ENCODE peak calls at places on chromosomes 2 and 18, in ten cellular contexts. M is epithelial cell of esophagus; R is NCI-H226; L is NCI-H2081; Z is T follicular helper cell; W is CD4-positive, alpha-beta T cell; P is erythroblast; Q is astrocyte of the spinal cord; T is A549; C is retina. S is an unnamed sample.

GRCh38 chr2:34899079-34899478 is 1300.0 kb upstream of the FAM98A start:
- DNase-seq in R (no peak), L (no peak), C (no peak), P (no peak), M (no peak), W (no peak), T (no peak), Z (no peak), Q (no peak), S (no peak)

GRCh38 chr2:98086491-98087446 is at the start of gene VWA3B:
- DNase-seq in T (peak), P (peak), Q (peak), M (peak), Z (no peak), L (peak), C (peak), R (no peak), W (peak), S (peak)

GRCh38 chr2:120630031-120630701 is 105.5 kb upstream of the GLI2 start:
- DNase-seq in Q (no peak), R (no peak), L (no peak), W (no peak), T (no peak), Z (no peak), P (no peak), M (peak), C (no peak), S (no peak)

GRCh38 chr2:200253631-200254030 is 52.9 kb upstream of the SPATS2L start:
- DNase-seq in P (no peak), T (no peak), Q (no peak), W (no peak), R (peak), Z (no peak), L (no peak), C (no peak), M (peak), S (no peak)

GRCh38 chr2:73952499-73953446 is 26.1 kb downstream of the DGUOK start:
- DNase-seq in W (no peak), M (peak), C (no peak), T (no peak), L (no peak), Q (peak), R (peak), P (no peak), Z (no peak), S (no peak)

GRCh38 chr2:200172944-200173481 is 133.5 kb upstream of the SPATS2L start:
- DNase-seq in P (no peak), L (no peak), M (no peak), T (no peak), Z (no peak), C (no peak), R (no peak), W (no peak), Q (peak), S (no peak)

GRCh38 chr2:158967731-158968395 is 577 bp upstream of the TANC1 start:
- DNase-seq in Z (no peak), C (peak), T (peak), W (no peak), M (peak), P (peak), L (peak), Q (peak), R (no peak), S (no peak)

GRCh38 chr2:183093857-183094657 is 15.5 kb downstream of the DUSP19 start:
- DNase-seq in T (no peak), C (no peak), R (peak), W (no peak), Z (no peak), L (no peak), P (no peak), M (peak), Q (peak), S (no peak)

GRCh38 chr2:176689711-176690110 is 420.5 kb downstream of the MTX2 start:
- DNase-seq in L (no peak), C (no peak), T (no peak), R (no peak), M (no peak), W (no peak), Z (no peak), P (no peak), Q (no peak), S (no peak)

GRCh38 chr2:31694444-31694843 is 113.7 kb upstream of the SRD5A2 start:
- DNase-seq in P (peak), W (no peak), R (no peak), Q (no peak), L (peak), C (no peak), T (peak), Z (no peak), M (no peak), S (no peak)

GRCh38 chr2:11903085-11903484 is 156.7 kb downstream of the LPIN1 start:
- DNase-seq in L (no peak), P (no peak), Q (no peak), C (no peak), R (no peak), T (no peak), M (no peak), W (no peak), Z (no peak), S (no peak)

GRCh38 chr2:14756122-14756541 is 123.6 kb downstream of the LRATD1 start:
- DNase-seq in W (no peak), T (no peak), M (peak), L (no peak), P (no peak), C (no peak), Z (no peak), R (no peak), Q (peak), S (no peak)

GRCh38 chr2:41441958-41442357 is 605.9 kb upstream of the PKDCC start:
- DNase-seq in R (no peak), C (no peak), Z (no peak), L (no peak), T (no peak), W (no peak), Q (no peak), M (no peak), P (no peak), S (no peak)

GRCh38 chr2:207206001-207206400 is 40.3 kb upstream of the KLF7 start:
- DNase-seq in M (no peak), P (no peak), T (no peak), R (no peak), C (no peak), L (no peak), Q (no peak), W (no peak), Z (no peak), S (no peak)

GRCh38 chr2:97983134-97983533 is 12.6 kb downstream of the TMEM131 start:
- DNase-seq in T (no peak), M (no peak), R (no peak), Z (no peak), W (no peak), C (peak), L (no peak), Q (no peak), P (no peak), S (no peak)

GRCh38 chr18:8176554-8176953 is 432.7 kb upstream of the RAB12 start:
- DNase-seq in R (no peak), Z (no peak), T (no peak), C (peak), Q (no peak), L (no peak), W (no peak), M (no peak), P (no peak), S (no peak)

GRCh38 chr18:76686737-76687231 is 135.6 kb upstream of the ZNF236 start:
- DNase-seq in Q (peak), L (peak), T (peak), W (no peak), C (peak), M (peak), Z (no peak), R (peak), P (peak), S (no peak)

GRCh38 chr2:153871231-153872221 is at the start of gene GALNT13:
- DNase-seq in R (peak), L (peak), Z (no peak), W (no peak), P (peak), T (peak), Q (peak), M (peak), C (peak), S (no peak)

GRCh38 chr2:39313575-39313974 is 69.8 kb upstream of the CDKL4 start:
- DNase-seq in W (no peak), T (no peak), L (no peak), R (no peak), P (no peak), M (peak), C (no peak), Z (no peak), Q (peak), S (no peak)

GRCh38 chr2:219253753-219254589 is at the start of gene TUBA4A:
- DNase-seq in C (peak), P (peak), W (peak), Q (peak), M (peak), Z (peak), R (peak), T (peak), L (peak), S (peak)

GRCh38 chr2:206858972-206859739 is 80.2 kb upstream of the CPO start:
- DNase-seq in Z (no peak), W (peak), M (no peak), L (no peak), R (no peak), C (no peak), Q (peak), P (no peak), T (no peak), S (no peak)

GRCh38 chr2:30765226-30765625 is 42.0 kb downstream of the CAPN13 start:
- DNase-seq in Q (no peak), L (no peak), T (no peak), M (no peak), R (no peak), P (no peak), C (no peak), Z (no peak), W (no peak), S (no peak)

GRCh38 chr2:12164689-12165088 is 418.3 kb downstream of the LPIN1 start:
- DNase-seq in L (no peak), W (no peak), R (no peak), Q (no peak), M (no peak), P (no peak), C (no peak), Z (no peak), T (no peak), S (no peak)

GRCh38 chr2:69022548-69022947 is 9.6 kb downstream of the ANTXR1 start:
- DNase-seq in T (peak), Z (no peak), M (peak), R (peak), P (no peak), C (no peak), W (no peak), Q (no peak), L (no peak), S (no peak)

GRCh38 chr2:236887519-236887918 is 198.2 kb upstream of the COPS8 start:
- DNase-seq in W (no peak), Q (peak), L (no peak), R (no peak), Z (no peak), C (no peak), M (no peak), T (no peak), P (no peak), S (no peak)

GRCh38 chr2:39008663-39009062 is 112.2 kb downstream of the SOS1 start:
- DNase-seq in Z (no peak), R (no peak), Q (peak), W (no peak), T (no peak), L (no peak), P (no peak), M (no peak), C (no peak), S (no peak)